ENCODE peak calls at places on chromosomes 11 and 22, in four cellular contexts. B, R, D and V are unnamed samples.

GRCh38 chr11:27385245-27385644 is 22.2 kb upstream of the CCDC34 start:
- DNase-seq in B (no peak), R (peak; percentile 84), D (no peak), V (no peak)

GRCh38 chr11:37724305-37724704 is 1126.3 kb upstream of the RAG2 start:
- DNase-seq in B (no peak), R (no peak), D (no peak), V (no peak)

GRCh38 chr11:100719809-100720221 is 32.7 kb downstream of the ARHGAP42 start:
- DNase-seq in B (peak; percentile 55), R (peak; percentile 85), D (no peak), V (no peak)

GRCh38 chr22:43530864-43531201 is 119.0 kb downstream of the MPPED1 start:
- DNase-seq in B (peak; percentile 20), R (no peak), D (no peak), V (no peak)

GRCh38 chr22:23497016-23497885 is 82.8 kb downstream of the IGLL1 start:
- DNase-seq in B (no peak), R (no peak), D (no peak), V (no peak)

GRCh38 chr11:64864473-64865285 is 13.7 kb downstream of the EHD1 start:
- DNase-seq in B (no peak), R (peak; percentile 98), D (no peak), V (no peak)

GRCh38 chr22:24233816-24234215 is 11.1 kb downstream of the GGT5 start:
- DNase-seq in B (no peak), R (no peak), D (no peak), V (no peak)

GRCh38 chr11:71139516-71140205 is 112.7 kb downstream of the SHANK2 start:
- DNase-seq in B (no peak), R (peak; percentile 46), D (no peak), V (no peak)

GRCh38 chr11:33868646-33869461 is 23.0 kb downstream of the LMO2 start:
- DNase-seq in B (no peak), R (peak; percentile 9), D (no peak), V (no peak)

GRCh38 chr11:3684787-3685186 is 13.6 kb upstream of the CHRNA10 start:
- DNase-seq in B (no peak), R (no peak), D (no peak), V (no peak)

GRCh38 chr11:3685923-3686322 is 14.7 kb upstream of the CHRNA10 start:
- DNase-seq in B (no peak), R (no peak), D (no peak), V (no peak)

GRCh38 chr11:3684129-3684685 is 13.0 kb upstream of the CHRNA10 start:
- DNase-seq in B (no peak), R (no peak), D (no peak), V (no peak)

GRCh38 chr11:3686751-3687150 is 15.6 kb upstream of the CHRNA10 start:
- DNase-seq in B (no peak), R (no peak), D (no peak), V (no peak)

DNA sequence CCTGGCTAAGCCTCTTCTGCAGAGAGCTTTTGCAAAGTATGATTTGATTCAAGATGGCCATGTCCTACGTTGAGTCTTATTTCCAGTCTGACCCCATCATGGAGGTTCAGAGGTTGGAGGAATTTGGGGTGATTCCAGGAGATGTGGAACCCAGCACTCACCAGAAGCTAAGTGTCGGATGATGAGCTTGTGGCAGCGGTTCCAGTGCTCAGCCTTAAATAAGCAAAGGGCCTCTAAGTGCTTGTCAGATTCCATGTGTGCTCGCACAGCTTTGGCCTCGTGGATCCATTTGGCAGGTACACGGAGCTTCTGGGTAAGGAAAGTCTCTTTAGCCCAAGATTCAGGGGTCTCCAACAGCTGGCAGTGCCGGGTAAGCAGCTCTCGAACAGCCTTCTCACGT is 11.9 kb upstream of the CHRNA10 start:
- DNase-seq in B (no peak), R (no peak), D (no peak), V (no peak)
- TF ChIP-seq CTCF in B (no peak), R (no peak), D (no peak), V (no peak)

GRCh38 chr22:39151329-39151975 is 1.0 kb downstream of the CBX7 start:
- DNase-seq in B (no peak), R (peak; percentile 9), D (no peak), V (no peak)
- TF ChIP-seq CTCF in B (no peak), R (no peak), D (no peak), V (no peak)

DNA sequence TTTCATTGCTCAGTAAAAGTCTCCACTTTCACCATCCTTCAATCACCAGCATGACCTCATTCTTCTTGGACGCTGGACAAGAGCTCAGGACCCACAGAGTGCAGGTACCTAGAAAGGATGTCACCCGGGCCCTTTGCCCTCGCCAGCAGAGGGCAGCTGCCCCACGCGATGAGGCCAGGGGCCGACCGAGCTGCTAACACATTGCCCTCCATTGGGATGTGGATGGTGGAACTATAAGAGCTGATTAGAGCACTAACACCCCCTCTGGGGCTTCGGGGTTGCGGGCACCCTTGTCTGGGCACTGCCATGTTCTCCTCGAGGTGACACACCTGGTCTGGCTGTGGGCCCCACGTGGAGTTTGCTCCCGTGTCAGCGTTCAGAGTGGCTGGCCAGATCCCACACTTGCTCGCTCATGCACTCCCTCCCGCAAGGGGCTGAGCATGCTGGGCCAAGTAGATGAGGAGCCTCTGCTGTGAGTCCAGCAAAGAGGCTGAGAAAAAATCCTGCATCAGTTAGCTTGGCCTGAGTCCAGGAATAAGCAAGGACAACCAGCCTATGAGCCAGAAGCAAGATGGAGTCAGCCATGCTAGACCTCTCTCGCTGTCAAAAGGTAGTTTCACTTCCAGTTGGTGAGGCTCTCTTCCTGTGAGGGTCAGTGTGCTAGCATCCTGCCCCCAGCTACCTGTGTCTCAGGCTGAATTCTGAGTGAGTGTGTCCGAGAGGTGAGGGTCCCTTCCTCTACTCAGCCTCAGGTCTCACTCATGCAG is 9.8 kb downstream of the KRTAP5-6 start:
- DNase-seq in B (no peak), R (no peak), D (no peak), V (no peak)
- TF ChIP-seq CTCF in B (no peak), R (peak; percentile 10), D (peak; percentile 21), V (peak; percentile 11)

DNA sequence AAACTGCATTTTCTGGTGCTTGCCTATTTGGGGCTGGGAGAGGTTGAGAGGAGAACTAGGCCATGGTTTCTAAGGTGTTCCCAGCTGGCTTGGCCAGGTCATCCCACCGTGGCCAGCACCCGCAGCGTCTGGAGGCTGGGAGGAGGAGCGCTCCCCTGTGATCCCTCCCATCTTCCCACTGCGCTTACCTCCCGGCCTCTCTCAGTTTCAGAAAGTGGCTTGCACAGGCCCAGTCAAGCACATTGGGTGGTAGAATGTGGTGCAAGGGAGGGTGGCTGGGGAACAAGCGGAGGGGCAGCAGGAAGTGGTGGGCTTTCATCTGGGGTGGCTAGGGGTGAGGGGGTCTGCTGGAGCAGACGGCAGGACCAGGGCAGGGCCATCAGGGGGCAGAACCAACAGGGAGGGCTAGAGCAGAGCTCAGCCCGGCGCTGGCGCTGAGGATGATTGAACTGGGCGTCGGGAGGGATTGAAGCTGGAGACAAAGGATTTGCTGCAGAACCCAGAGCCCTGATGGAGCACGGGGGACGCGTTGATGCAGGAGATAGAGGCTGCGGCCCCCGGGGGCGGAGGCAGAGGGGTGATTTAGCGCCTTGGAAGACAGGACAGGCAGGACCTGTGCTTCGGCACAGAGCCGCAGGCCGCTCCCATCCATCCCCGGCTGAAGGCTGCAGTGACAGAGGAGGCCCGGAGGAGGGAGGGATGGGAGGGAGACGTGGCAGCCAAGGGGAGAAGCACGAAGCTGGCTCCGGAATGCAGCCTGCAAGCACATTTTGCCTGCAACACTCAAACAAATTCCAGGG is 76.0 kb downstream of the TRIM29 start:
- DNase-seq in B (no peak), R (peak; percentile 16), D (no peak), V (no peak)
- TF ChIP-seq CTCF in B (no peak), R (no peak), D (no peak), V (no peak)

DNA sequence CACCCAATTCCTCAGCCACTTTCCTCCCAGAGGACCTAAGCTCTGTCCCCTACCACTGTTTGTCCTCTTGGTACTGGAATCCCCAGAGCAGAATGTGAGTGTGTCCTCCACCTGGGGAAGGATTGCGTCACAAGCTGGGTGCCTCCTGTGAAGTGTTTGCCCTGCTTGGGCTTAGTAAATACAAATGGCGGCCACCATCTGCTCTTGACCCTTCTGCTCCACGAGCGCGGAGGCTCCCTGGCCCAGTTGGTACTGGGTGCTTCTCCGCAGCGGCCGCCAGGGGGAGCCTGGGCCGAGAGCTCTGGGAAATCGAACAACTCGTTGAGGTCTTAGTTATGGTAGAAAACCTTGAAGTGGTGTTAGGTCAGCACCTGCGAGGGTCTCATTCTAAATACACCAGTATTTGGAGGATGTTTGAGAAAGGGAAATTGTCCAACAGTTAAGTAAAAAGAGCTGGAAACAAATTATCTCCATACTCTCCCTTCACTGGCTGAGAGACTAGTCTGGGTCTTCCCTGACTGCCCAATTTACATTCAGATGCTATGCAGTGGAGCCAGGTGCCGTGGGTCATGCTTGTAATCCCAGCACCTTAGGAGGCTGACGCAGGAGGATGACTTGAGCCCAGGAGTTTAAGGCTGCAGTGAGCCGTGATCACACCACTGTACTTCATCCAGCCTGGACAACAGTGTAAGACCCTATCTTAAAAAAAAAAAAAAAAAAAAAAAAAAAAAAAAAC is 74.6 kb upstream of the TEAD1 start:
- DNase-seq in B (peak; percentile 11), R (peak; percentile 13), D (peak; percentile 5), V (peak; percentile 16)
- TF ChIP-seq CTCF in B (peak; percentile 37), R (peak; percentile 17), D (peak; percentile 77), V (peak; percentile 56)

DNA sequence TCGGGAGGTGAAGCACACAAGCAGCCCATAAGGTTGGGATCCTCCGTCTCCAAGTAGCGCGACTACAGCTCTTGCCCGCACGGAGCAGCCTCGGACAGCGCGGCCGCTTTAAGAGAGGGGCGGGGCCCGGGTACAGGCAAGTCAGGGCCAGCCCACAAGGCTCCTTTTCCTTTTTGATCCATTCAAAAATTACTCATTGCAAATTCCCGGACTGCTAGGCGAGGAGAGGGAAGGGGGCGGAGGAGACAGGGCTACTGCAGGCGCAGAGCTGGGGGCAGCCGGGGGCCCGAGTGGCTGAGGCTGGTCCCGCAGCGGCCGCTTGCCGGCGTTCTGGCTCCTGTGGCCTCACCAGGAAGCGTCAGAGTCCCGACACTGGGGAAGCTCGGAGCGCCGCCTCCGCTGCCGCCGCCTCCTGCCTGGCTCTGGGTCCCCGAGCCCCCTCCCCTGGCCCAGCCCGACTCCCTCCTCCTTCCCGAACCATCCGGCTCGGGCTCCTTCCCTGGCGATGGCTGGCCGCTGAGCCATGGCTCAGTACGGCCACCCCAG is at the start of gene UBASH3B:
- DNase-seq in B (peak; percentile 86), R (peak; percentile 94), D (peak; percentile 35), V (peak; percentile 51)
- TF ChIP-seq CTCF in B (no peak), R (peak; percentile 12), D (peak; percentile 15), V (no peak)

GRCh38 chr11:32288276-32288675 is 147.1 kb downstream of the WT1 start:
- DNase-seq in B (no peak), R (no peak), D (no peak), V (no peak)
- TF ChIP-seq CTCF in B (no peak), R (no peak), D (no peak), V (no peak)

DNA sequence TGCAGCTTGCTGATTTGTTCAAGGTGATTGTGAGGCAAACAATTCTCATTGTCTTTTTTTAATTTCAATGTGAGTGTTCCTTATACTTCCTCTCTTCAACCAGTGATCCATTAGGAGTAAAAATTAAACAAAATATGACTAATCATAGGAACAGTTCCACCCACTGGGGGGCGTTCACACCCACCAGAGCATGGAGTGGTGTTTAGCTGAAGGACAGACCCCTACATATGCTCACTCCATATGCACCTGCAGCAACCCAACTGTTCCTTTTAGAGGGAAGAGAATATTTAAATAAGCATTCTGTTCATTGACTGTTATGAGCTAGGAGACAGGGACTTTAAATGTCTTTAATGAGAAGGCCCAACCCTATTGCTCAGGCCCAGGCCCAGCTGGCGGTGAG is 78.7 kb upstream of the DRD2 start:
- DNase-seq in B (no peak), R (no peak), D (no peak), V (no peak)
- TF ChIP-seq CTCF in B (no peak), R (no peak), D (no peak), V (no peak)

GRCh38 chr11:104823638-104824037 is 74.6 kb downstream of the CASP12 start:
- DNase-seq in B (no peak), R (no peak), D (no peak), V (no peak)
- TF ChIP-seq CTCF in B (no peak), R (no peak), D (no peak), V (peak; percentile 18)